ENCODE peak calls at places on chromosomes 1 and 21, in six cellular contexts. G is Karpas-422, Y is fibroblast of mammary gland, A is left ventricle myocardium inferior, N is esophagus squamous epithelium, K is H1. W is an unnamed sample.

GRCh38 chr1:111369177-111369576 is 58.4 kb downstream of the OVGP1 start:
- DNase-seq in G (no peak), Y (no peak), A (no peak), N (no peak), K (no peak), W (no peak)

GRCh38 chr21:16117331-16117730 is 387.5 kb downstream of the USP25 start:
- DNase-seq in G (no peak), Y (peak), A (no peak), N (no peak), K (no peak), W (no peak)

GRCh38 chr21:34737115-34737514 is 68.3 kb downstream of the CLIC6 start:
- DNase-seq in G (no peak), Y (no peak), A (no peak), N (no peak), K (no peak), W (no peak)

GRCh38 chr1:40305451-40305850 is 11.6 kb downstream of the COL9A2 start:
- DNase-seq in G (peak), Y (peak), A (no peak), N (no peak), K (no peak), W (no peak)

GRCh38 chr1:94555091-94555490 is 13.5 kb upstream of the F3 start:
- DNase-seq in G (no peak), Y (no peak), A (no peak), N (no peak), K (no peak), W (no peak)

GRCh38 chr1:113904292-113904673 is 316 bp downstream of the AP4B1 start:
- DNase-seq in G (no peak), Y (no peak), A (no peak), N (no peak), K (no peak), W (no peak)

GRCh38 chr1:246367046-246367445 is 140.0 kb downstream of the SMYD3 start:
- DNase-seq in G (no peak), Y (no peak), A (no peak), N (no peak), K (no peak), W (no peak)

GRCh38 chr21:33936221-33937038 is 20.8 kb upstream of the ATP5PO start:
- DNase-seq in G (no peak), Y (peak), A (no peak), N (no peak), K (no peak), W (no peak)

GRCh38 chr1:59199734-59200376 is 97.0 kb upstream of the FGGY start:
- DNase-seq in G (no peak), Y (no peak), A (no peak), N (no peak), K (no peak), W (no peak)

GRCh38 chr1:28594661-28595411 is 2.8 kb downstream of the RAB42 start:
- DNase-seq in G (no peak), Y (peak), A (no peak), N (no peak), K (peak), W (no peak)

GRCh38 chr1:192539450-192540132 is 36.0 kb upstream of the RGS1 start:
- DNase-seq in G (peak), Y (peak), A (no peak), N (no peak), K (no peak), W (peak)

GRCh38 chr1:221097479-221098281 is 218.4 kb downstream of the HLX start:
- DNase-seq in G (peak), Y (peak), A (no peak), N (no peak), K (no peak), W (peak)

GRCh38 chr1:230176871-230177411 is 109.9 kb downstream of the GALNT2 start:
- DNase-seq in G (no peak), Y (peak), A (peak), N (no peak), K (no peak), W (peak)

GRCh38 chr21:15788847-15789548 is 59.2 kb downstream of the USP25 start:
- DNase-seq in G (no peak), Y (peak), A (no peak), N (no peak), K (no peak), W (no peak)

GRCh38 chr1:162074548-162074947 is 5.1 kb downstream of the NOS1AP start:
- DNase-seq in G (no peak), Y (peak), A (no peak), N (no peak), K (no peak), W (no peak)

GRCh38 chr1:100354971-100355394 is 2.7 kb downstream of the CDC14A start:
- DNase-seq in G (peak), Y (peak), A (no peak), N (no peak), K (no peak), W (no peak)

GRCh38 chr1:227788279-227789041 is 27.0 kb upstream of the PRSS38 start:
- DNase-seq in G (no peak), Y (no peak), A (no peak), N (no peak), K (peak), W (peak)

GRCh38 chr1:20093940-20094391 is 24.0 kb downstream of the PLA2G5 start:
- DNase-seq in G (no peak), Y (peak), A (peak), N (no peak), K (no peak), W (no peak)

GRCh38 chr21:35624896-35625295 is 435.4 kb downstream of the SETD4 start:
- DNase-seq in G (no peak), Y (no peak), A (no peak), N (no peak), K (no peak), W (no peak)

GRCh38 chr1:194295690-194296089 is 1109.3 kb upstream of the B3GALT2 start:
- DNase-seq in G (peak), Y (no peak), A (no peak), N (no peak), K (no peak), W (no peak)

GRCh38 chr1:1225238-1225845 is 6.5 kb downstream of the SDF4 start:
- DNase-seq in G (no peak), Y (no peak), A (no peak), N (no peak), K (no peak), W (no peak)

GRCh38 chr1:77594366-77595112 is 87.9 kb downstream of the ZZZ3 start:
- DNase-seq in G (no peak), Y (no peak), A (no peak), N (no peak), K (no peak), W (no peak)

GRCh38 chr1:58936973-58937372 is 153.1 kb upstream of the JUN start:
- DNase-seq in G (no peak), Y (no peak), A (no peak), N (no peak), K (no peak), W (no peak)

GRCh38 chr1:17045623-17046022 is 8.2 kb downstream of the SDHB start:
- DNase-seq in G (peak), Y (peak), A (no peak), N (no peak), K (no peak), W (no peak)

GRCh38 chr21:45555557-45556301 is 13.5 kb upstream of the SLC19A1 start:
- DNase-seq in G (peak), Y (peak), A (peak), N (no peak), K (peak), W (peak)

GRCh38 chr1:167518331-167518700 is at the start of gene CD247:
- DNase-seq in G (no peak), Y (no peak), A (no peak), N (no peak), K (no peak), W (no peak)

GRCh38 chr1:8239039-8239305 is 78.9 kb upstream of the SLC45A1 start:
- DNase-seq in G (no peak), Y (peak), A (peak), N (no peak), K (no peak), W (no peak)

GRCh38 chr21:33495743-33496142 is 4.2 kb upstream of the DNAJC28 start:
- DNase-seq in G (no peak), Y (no peak), A (no peak), N (no peak), K (no peak), W (no peak)

GRCh38 chr1:68201546-68202238 is 30.6 kb downstream of the WLS start:
- DNase-seq in G (no peak), Y (no peak), A (no peak), N (no peak), K (no peak), W (no peak)

GRCh38 chr1:45266151-45266801 is 59.9 kb upstream of the ZSWIM5 start:
- DNase-seq in G (no peak), Y (peak), A (peak), N (no peak), K (no peak), W (peak)

GRCh38 chr1:91792393-91793032 is 93.4 kb downstream of the TGFBR3 start:
- DNase-seq in G (peak), Y (no peak), A (no peak), N (no peak), K (no peak), W (no peak)

GRCh38 chr1:42240964-42241755 is 76.6 kb upstream of the GUCA2A start:
- DNase-seq in G (no peak), Y (peak), A (no peak), N (no peak), K (no peak), W (no peak)

GRCh38 chr1:44929556-44929955 is 56.8 kb downstream of the EIF2B3 start:
- DNase-seq in G (no peak), Y (peak), A (no peak), N (no peak), K (no peak), W (no peak)

GRCh38 chr21:15062566-15062965 is 2.2 kb downstream of the NRIP1 start:
- DNase-seq in G (no peak), Y (peak), A (no peak), N (no peak), K (no peak), W (peak)

GRCh38 chr21:31326478-31327247 is 17.4 kb downstream of the TIAM1 start:
- DNase-seq in G (peak), Y (peak), A (no peak), N (no peak), K (no peak), W (no peak)

GRCh38 chr1:25700626-25701025 is 84.0 kb downstream of the MAN1C1 start:
- DNase-seq in G (no peak), Y (no peak), A (no peak), N (no peak), K (no peak), W (no peak)

GRCh38 chr1:25698252-25698651 is 81.7 kb downstream of the MAN1C1 start:
- DNase-seq in G (no peak), Y (no peak), A (no peak), N (no peak), K (no peak), W (no peak)

GRCh38 chr1:25701030-25701785 is 84.6 kb downstream of the MAN1C1 start:
- DNase-seq in G (no peak), Y (no peak), A (no peak), N (no peak), K (no peak), W (no peak)

GRCh38 chr1:25700124-25700523 is 83.5 kb downstream of the MAN1C1 start:
- DNase-seq in G (no peak), Y (peak), A (peak), N (no peak), K (no peak), W (no peak)

DNA sequence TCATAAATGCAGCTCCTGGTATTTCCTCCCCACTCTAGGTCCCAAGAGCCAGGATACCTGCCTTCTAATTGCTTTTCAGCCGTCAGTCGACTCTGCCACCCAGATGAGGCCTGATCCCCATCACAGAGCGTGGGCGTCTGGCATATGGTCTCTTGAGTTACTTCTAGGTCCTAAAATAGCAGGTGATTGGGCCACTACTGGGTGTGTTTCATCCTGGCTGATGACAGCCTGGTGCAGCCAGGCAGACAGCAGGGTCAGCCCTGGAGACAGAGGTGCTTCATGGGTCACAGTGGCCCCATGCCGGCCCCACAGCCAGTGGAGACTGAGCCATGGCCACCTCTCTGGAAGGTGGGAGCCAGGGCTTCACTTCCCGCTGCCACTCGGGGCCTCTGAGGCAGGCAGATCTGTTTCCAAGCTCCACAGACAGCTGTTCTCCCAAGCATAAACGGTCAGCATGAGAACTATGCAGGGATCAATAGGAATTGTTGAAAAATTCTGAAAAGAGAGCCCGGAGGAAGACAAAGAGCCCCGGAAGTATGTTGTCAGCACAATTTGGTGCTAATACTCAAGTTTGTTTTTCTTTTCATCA is 83.0 kb downstream of the MAN1C1 start:
- DNase-seq in G (no peak), Y (peak), A (peak), N (no peak), K (no peak), W (no peak)
- H3K4me3 ChIP-seq in G (no peak), Y (no peak), A (peak), N (no peak), K (no peak), W (no peak)

GRCh38 chr1:117830222-117830621 is 99.2 kb downstream of the GDAP2 start:
- DNase-seq in G (no peak), Y (no peak), A (no peak), N (no peak), K (no peak), W (no peak)
- H3K4me3 ChIP-seq in G (no peak), Y (no peak), A (no peak), N (no peak), K (no peak), W (no peak)

DNA sequence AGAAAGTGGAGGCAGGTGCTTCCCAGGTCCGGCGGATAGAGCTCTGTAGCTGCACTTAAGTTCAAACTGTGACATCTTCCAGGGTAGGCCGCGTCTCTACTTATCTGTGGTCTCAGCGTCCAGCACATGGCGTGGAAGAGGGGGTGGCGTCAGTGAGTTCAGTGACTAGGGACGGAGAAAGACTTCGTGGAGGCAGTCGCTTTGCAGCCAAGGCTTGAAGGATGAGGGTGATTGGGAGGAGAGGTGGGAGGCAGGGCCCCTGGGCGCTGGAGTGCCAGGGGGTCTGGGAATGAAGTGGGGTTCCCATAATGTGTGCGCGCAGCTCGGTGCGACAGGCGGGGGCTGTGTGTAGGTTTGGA is 444 bp upstream of the AGO1 start:
- DNase-seq in G (no peak), Y (no peak), A (no peak), N (no peak), K (no peak), W (no peak)
- H3K4me3 ChIP-seq in G (peak), Y (peak), A (peak), N (peak), K (no peak), W (peak)

DNA sequence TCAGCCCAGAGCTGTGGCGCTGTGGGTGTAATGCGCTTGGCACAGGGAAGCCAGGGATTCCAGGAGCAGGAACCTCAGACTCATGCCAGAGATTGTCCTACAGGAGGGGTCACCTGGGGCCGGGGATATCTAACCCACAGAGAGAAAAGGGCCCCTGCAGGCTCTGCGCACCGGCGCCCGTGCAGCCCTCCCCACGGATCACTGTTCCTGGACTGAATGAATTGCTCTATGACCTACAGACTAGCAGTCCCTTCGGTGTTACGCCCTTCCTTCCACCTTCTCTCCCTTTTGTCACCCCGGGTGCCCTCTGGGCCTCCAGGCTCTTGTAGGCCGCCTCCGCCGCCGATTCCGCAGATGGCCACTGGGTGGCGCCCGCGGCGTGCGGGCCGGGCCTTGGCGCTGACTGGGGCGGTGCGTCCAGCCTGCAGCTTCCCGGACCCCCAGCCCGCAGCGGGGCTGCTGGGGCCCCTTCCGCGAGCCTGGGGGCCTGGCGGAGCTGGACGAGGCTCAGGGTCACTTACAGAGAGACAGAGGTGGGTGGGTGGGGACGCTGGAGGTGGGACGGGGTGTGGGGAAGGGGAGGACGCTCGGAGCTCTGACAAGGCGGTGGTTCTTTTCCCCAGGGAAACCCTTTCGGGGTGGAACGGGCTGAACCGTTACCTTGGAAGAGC is 101.3 kb downstream of the IER5 start:
- DNase-seq in G (peak), Y (peak), A (peak), N (no peak), K (peak), W (peak)
- H3K4me3 ChIP-seq in G (no peak), Y (no peak), A (peak), N (peak), K (no peak), W (no peak)

GRCh38 chr1:171988243-171988642 is 146.9 kb downstream of the DNM3 start:
- DNase-seq in G (no peak), Y (no peak), A (no peak), N (no peak), K (no peak), W (no peak)
- H3K4me3 ChIP-seq in G (no peak), Y (no peak), A (no peak), N (no peak), K (no peak), W (no peak)

DNA sequence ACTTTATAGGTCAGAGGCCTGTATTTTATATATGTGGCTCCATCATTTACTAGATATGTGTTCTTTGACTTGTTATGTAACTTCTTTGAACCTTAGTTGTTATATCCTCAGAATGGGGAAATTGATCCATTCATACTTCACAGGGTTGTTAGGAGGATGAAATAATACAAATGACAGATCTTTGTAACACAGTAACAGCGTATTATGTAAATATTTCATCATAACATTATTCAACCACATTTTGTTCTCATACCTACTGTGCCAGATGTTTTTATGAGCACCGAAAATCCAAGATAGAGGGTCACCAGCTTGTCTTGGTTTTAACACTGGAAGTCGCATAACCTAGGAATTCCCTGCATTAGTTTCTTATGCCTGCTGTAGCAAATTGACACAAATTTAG is 3.3 kb downstream of the SUCO start:
- DNase-seq in G (no peak), Y (peak), A (no peak), N (no peak), K (no peak), W (no peak)
- H3K4me3 ChIP-seq in G (peak), Y (no peak), A (no peak), N (no peak), K (no peak), W (no peak)

DNA sequence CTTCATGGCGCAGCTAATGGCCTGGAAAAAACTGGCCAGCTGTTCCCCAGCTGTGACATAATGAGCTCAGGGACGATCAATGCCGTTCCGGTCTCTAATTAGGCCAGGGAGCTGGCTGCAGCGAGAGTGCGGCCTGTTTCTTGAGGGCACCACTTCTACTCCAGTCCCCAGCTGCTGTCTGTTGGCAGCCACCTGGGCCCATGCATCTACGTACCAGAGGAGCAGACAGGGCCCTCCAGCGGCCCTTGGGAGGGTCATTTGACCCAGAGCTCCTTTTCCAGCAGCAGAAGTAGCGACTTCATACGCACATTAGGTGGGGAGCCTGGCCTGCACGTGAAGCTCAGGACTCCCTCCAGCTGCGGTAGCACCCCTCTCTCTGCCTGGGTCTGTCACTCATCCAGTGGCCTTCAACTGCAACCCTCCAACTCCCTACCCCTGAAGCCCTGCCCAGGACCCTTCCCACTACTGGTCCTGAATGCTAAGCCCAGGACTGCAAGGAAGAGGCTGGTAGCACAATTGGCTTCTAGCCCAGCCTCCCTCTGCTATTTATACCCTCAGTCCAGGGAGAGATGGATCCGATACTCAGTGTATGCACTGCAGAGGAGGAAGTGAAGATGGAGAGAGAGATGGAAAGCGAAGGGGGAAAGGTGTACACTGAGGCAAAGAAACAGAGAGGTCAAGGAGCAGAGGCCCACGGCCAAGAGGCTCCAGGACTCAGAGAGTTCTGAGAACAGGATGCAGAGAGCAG is 9.0 kb upstream of the GPR61 start:
- DNase-seq in G (no peak), Y (no peak), A (no peak), N (no peak), K (no peak), W (no peak)
- H3K4me3 ChIP-seq in G (no peak), Y (no peak), A (no peak), N (no peak), K (no peak), W (no peak)

GRCh38 chr1:57741521-57741920 is 317.7 kb upstream of the DAB1 start:
- DNase-seq in G (peak), Y (no peak), A (no peak), N (no peak), K (no peak), W (no peak)

DNA sequence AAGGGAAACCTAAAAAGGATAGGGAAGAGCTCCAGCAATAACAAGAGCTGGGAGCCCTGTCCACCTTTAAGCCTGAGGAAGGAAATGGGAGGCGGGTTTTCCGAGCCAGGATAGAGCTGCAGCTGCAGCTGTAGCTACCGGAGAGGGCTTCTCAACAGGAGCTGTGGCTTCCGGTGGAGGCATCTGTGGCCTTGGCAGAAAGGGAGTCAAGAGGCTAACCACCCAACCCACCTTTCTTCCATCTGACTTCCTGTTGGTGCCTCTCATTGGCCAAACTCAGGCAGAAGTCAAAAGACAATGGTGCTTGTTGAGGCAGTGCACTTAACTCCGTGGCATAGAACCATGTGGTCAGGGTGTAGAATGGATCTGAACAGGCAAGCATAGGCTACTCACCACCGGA is 313.1 kb upstream of the DAB1 start:
- DNase-seq in G (no peak), Y (no peak), A (no peak), N (no peak), K (no peak), W (no peak)
- H3K4me3 ChIP-seq in G (no peak), Y (no peak), A (no peak), N (no peak), K (no peak), W (no peak)

GRCh38 chr1:150162862-150163706 is 13.4 kb downstream of the PLEKHO1 start:
- DNase-seq in G (no peak), Y (peak), A (peak), N (peak), K (peak), W (peak)
- H3K4me3 ChIP-seq in G (no peak), Y (peak), A (peak), N (peak), K (peak), W (peak)